ENCODE peak calls at places on chromosomes 6 and 20, in four cellular contexts. B, P, W and X are unnamed samples.

GRCh38 chr20:36541227-36542018 is at the start of gene MYL9:
- DNase-seq in P (peak), W (no peak), B (peak), X (no peak)

GRCh38 chr6:74256387-74257180 is 560.6 kb downstream of the CD109 start:
- DNase-seq in W (no peak), B (no peak), P (peak), X (no peak)

GRCh38 chr6:119676971-119677370 is 327.4 kb upstream of the MAN1A1 start:
- DNase-seq in B (no peak), P (peak), W (no peak), X (no peak)

GRCh38 chr6:161374971-161375873 is 101.4 kb upstream of the AGPAT4 start:
- DNase-seq in W (peak), P (no peak), B (no peak), X (no peak)

GRCh38 chr6:21402368-21402767 is 191.2 kb upstream of the SOX4 start:
- DNase-seq in B (no peak), W (peak), P (peak), X (no peak)

GRCh38 chr20:62027116-62027515 is 38.6 kb downstream of the TAF4 start:
- DNase-seq in B (no peak), W (no peak), P (peak), X (no peak)

GRCh38 chr6:81515562-81516453 is 236.7 kb downstream of the TENT5A start:
- DNase-seq in W (peak), B (no peak), P (peak), X (no peak)

GRCh38 chr6:12371151-12371550 is 81.0 kb downstream of the EDN1 start:
- DNase-seq in W (no peak), P (no peak), B (no peak), X (no peak)